ENCODE peak calls at places on chromosomes 6 and 20, in four cellular contexts. O is GM10248, S is AG10803, D is astrocyte. H is an unnamed sample.

GRCh38 chr6:30840922-30841643 is 43.2 kb upstream of the DDR1 start:
- DNase-seq in D (no peak), S (no peak), O (no peak), H (no peak)

GRCh38 chr6:132298344-132298949 is 102.8 kb downstream of the MOXD1 start:
- DNase-seq in D (peak), S (peak), O (peak), H (peak)

GRCh38 chr20:58888521-58889333 is 36.2 kb downstream of the GNAS start:
- DNase-seq in S (peak), D (peak), O (peak), H (peak)

GRCh38 chr6:43924222-43924702 is 154.3 kb downstream of the VEGFA start:
- DNase-seq in O (no peak), S (peak), D (peak), H (peak)

GRCh38 chr20:35901678-35902544 is 52.4 kb downstream of the SCAND1 start:
- DNase-seq in S (peak), D (peak), O (no peak), H (peak)

GRCh38 chr20:31740208-31740607 is 1.1 kb downstream of the TPX2 start:
- DNase-seq in O (peak), S (peak), D (peak), H (peak)

GRCh38 chr20:50003253-50003656 is 20.5 kb downstream of the SNAI1 start:
- DNase-seq in O (no peak), D (peak), S (peak), H (peak)

GRCh38 chr6:83221886-83222479 is 28.8 kb downstream of the RWDD2A start:
- DNase-seq in D (peak), O (peak), S (peak), H (peak)

GRCh38 chr6:90483956-90484355 is 102.9 kb downstream of the MAP3K7 start:
- DNase-seq in S (no peak), O (no peak), D (no peak), H (no peak)

GRCh38 chr6:117167520-117168271 is 97.7 kb upstream of the VGLL2 start:
- DNase-seq in O (no peak), D (peak), S (peak), H (peak)

GRCh38 chr6:2038096-2038495 is 207.3 kb downstream of the GMDS start:
- DNase-seq in D (peak), O (no peak), S (no peak), H (peak)

GRCh38 chr6:38796006-38796405 is 80.9 kb downstream of the DNAH8 start:
- DNase-seq in S (no peak), D (no peak), O (no peak), H (no peak)

GRCh38 chr6:90284745-90285481 is 11.7 kb downstream of the BACH2 start:
- DNase-seq in D (peak), S (peak), O (peak), H (peak)

GRCh38 chr6:150979826-150980225 is 114.3 kb downstream of the MTHFD1L start:
- DNase-seq in S (no peak), O (no peak), D (no peak), H (peak)

GRCh38 chr20:60052322-60052721 is 94.1 kb downstream of the CDH26 start:
- DNase-seq in S (no peak), D (no peak), O (no peak), H (no peak)

GRCh38 chr6:75882734-75883133 is 133.7 kb downstream of the MYO6 start:
- DNase-seq in D (peak), O (no peak), S (peak), H (peak)

GRCh38 chr6:19723533-19723932 is 113.6 kb upstream of the ID4 start:
- DNase-seq in D (peak), O (no peak), S (peak), H (peak)

GRCh38 chr6:158353851-158354508 is 41.7 kb downstream of the TULP4 start:
- DNase-seq in O (no peak), D (peak), S (peak), H (peak)

GRCh38 chr20:63469019-63469712 is 3.3 kb downstream of the KCNQ2 start:
- DNase-seq in O (no peak), S (no peak), D (no peak), H (no peak)

GRCh38 chr6:116665464-116665863 is 3.1 kb downstream of the ZUP1 start:
- DNase-seq in S (no peak), D (no peak), O (no peak), H (no peak)

GRCh38 chr6:24861934-24862333 is 63.2 kb upstream of the ARMH2 start:
- DNase-seq in S (no peak), O (peak), D (no peak), H (no peak)

GRCh38 chr20:3818155-3819151 is 1.9 kb upstream of the AP5S1 start:
- DNase-seq in S (peak), D (peak), O (peak), H (peak)

GRCh38 chr6:147395158-147395557 is 113.3 kb upstream of the SAMD5 start:
- DNase-seq in S (peak), D (peak), O (no peak), H (peak)

GRCh38 chr6:108353853-108354252 is 59.0 kb downstream of the AFG1L start:
- DNase-seq in S (no peak), D (peak), O (no peak), H (peak)

GRCh38 chr6:71855406-71855805 is 30.9 kb upstream of the RIMS1 start:
- DNase-seq in S (peak), O (no peak), D (no peak), H (no peak)

GRCh38 chr20:57089701-57090144 is 176.7 kb downstream of the BMP7 start:
- DNase-seq in O (peak), S (peak), D (no peak), H (peak)

GRCh38 chr6:36314221-36315014 is 22.3 kb downstream of the BNIP5 start:
- DNase-seq in S (no peak), D (peak), O (no peak), H (no peak)

GRCh38 chr20:53623454-53624206 is 30.0 kb upstream of the ZNF217 start:
- DNase-seq in D (peak), O (no peak), S (peak), H (peak)

GRCh38 chr6:55180258-55180657 is 5.9 kb downstream of the HCRTR2 start:
- DNase-seq in S (no peak), O (no peak), D (no peak), H (no peak)